ENCODE peak calls at places on chromosome 5, in four cellular contexts. U, A, T and E are unnamed samples.

GRCh38 chr5:121445511-121445910 is 406.2 kb upstream of the FTMT start:
- DNase-seq in U (no peak), T (no peak), A (no peak), E (no peak)

GRCh38 chr5:9370256-9370655 is 175.6 kb downstream of the SEMA5A start:
- DNase-seq in A (no peak), T (no peak), U (no peak), E (no peak)

GRCh38 chr5:136028782-136029742 is at the start of gene TGFBI:
- DNase-seq in U (peak), T (peak), A (peak), E (peak)

GRCh38 chr5:78805-79149 is 13.2 kb upstream of the PLEKHG4B start:
- DNase-seq in T (no peak), A (no peak), U (no peak), E (no peak)

GRCh38 chr5:115816226-115817042 is at the start of gene CDO1:
- DNase-seq in A (peak), T (no peak), U (no peak), E (no peak)

GRCh38 chr5:163104496-163104895 is 332.9 kb upstream of the CCNG1 start:
- DNase-seq in A (no peak), U (no peak), T (no peak), E (no peak)

GRCh38 chr5:67209141-67209771 is 12.7 kb upstream of the CD180 start:
- DNase-seq in U (peak), A (peak), T (peak), E (peak)

GRCh38 chr5:89060768-89061167 is 177.8 kb upstream of the MEF2C start:
- DNase-seq in A (no peak), T (no peak), U (no peak), E (no peak)

GRCh38 chr5:107964722-107965121 is 294.0 kb upstream of the EFNA5 start:
- DNase-seq in U (no peak), A (no peak), T (no peak), E (no peak)

GRCh38 chr5:6745706-6746217 is 32.5 kb downstream of the TENT4A start:
- DNase-seq in A (peak), U (no peak), T (no peak), E (peak)

GRCh38 chr5:122849746-122850145 is 4.3 kb downstream of the SNX24 start:
- DNase-seq in U (no peak), T (peak), A (peak), E (no peak)

GRCh38 chr5:45507174-45507573 is 189.0 kb downstream of the HCN1 start:
- DNase-seq in A (no peak), T (no peak), U (no peak), E (no peak)

GRCh38 chr5:67465556-67466206 is 269.1 kb upstream of the CD180 start:
- DNase-seq in A (peak), U (no peak), T (no peak), E (no peak)

GRCh38 chr5:147223951-147224791 is 10.7 kb upstream of the STK32A start:
- DNase-seq in U (no peak), T (peak), A (peak), E (no peak)

DNA sequence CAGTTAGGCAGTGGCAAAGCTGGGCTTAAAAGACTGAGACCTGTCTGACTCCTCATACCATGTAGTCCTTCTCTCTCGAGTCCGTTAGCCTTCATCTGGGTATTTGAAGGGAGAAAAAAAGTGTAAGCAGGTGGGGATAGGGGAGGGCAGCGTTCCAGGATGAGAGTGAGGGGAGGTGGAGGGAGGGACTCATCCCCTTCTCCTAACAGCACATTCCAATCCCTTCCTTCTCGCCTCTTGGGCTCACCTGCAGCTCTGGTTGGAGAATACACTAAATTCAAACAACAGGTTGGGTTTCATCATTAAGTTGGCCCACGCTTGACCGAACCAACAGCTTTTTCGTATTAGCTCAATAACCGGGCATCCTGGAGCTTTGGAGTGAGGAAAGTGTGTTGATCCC is 3.6 kb downstream of the NEURL1B start:
- DNase-seq in T (no peak), A (no peak), U (no peak), E (no peak)
- H3K27ac ChIP-seq in T (no peak), A (no peak), U (peak), E (peak)

GRCh38 chr5:15026011-15026481 is 154.5 kb upstream of the ANKH start:
- DNase-seq in T (no peak), U (no peak), A (peak), E (no peak)

GRCh38 chr5:15023846-15024245 is 152.3 kb upstream of the ANKH start:
- DNase-seq in U (no peak), A (no peak), T (no peak), E (no peak)

GRCh38 chr5:15023266-15023665 is 151.7 kb upstream of the ANKH start:
- DNase-seq in T (no peak), U (no peak), A (no peak), E (no peak)

GRCh38 chr5:15020731-15021130 is 149.2 kb upstream of the ANKH start:
- DNase-seq in A (no peak), U (no peak), T (no peak), E (no peak)

GRCh38 chr5:15021286-15022046 is 149.9 kb upstream of the ANKH start:
- DNase-seq in U (no peak), A (peak), T (no peak), E (no peak)
- H3K4me3 ChIP-seq in U (no peak), A (no peak), T (no peak), E (no peak)

DNA sequence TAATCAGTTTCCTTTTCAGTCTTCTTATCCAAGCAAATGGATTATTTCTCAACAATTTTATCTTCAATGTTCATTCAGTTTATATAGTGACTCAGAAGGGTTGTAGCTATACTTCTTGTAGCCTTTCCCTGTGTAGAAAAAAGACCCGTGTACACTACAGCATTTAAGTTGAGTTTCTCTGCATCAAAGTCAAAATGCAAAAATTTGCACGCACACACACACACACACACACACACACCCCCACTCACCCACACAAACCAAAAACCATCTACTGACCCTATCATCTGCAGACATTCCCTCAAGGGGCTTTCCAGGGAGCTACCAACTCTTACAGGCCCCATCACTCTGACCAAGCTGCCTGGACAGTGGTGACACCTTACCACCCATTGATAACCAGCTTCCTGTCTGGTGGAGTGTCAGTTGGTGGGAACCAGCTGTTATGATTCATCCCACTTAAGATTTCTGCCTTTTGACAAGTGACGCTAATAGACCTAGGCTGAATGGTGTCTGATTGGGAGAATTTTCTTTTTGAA is 12.2 kb upstream of the ELL2 start:
- DNase-seq in U (no peak), T (no peak), A (peak), E (no peak)
- H3K27ac ChIP-seq in U (no peak), T (no peak), A (no peak), E (no peak)

DNA sequence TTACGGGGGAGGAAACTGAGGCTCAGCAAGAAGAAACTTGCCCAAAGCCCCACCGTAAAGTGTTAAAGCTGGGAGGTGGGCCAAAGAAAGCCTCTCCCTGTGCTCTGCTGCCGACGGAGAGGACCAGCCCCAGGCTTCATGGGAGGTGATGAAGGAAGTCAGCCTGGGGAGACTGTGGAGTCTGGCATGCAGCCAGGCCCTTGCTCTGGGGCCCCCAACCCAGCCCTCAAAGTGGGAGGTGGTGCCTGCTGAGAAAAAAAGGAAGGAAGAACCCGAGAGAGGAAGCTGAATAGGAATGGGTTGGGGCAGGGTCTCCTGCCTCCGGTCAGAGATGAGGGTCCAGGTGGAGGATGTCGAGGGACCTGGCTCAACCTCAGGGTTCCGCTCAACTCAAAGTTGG is 3.8 kb downstream of the RNF44 start:
- DNase-seq in T (no peak), U (peak), A (no peak), E (no peak)
- H3K4me3 ChIP-seq in T (no peak), U (peak), A (no peak), E (no peak)

DNA sequence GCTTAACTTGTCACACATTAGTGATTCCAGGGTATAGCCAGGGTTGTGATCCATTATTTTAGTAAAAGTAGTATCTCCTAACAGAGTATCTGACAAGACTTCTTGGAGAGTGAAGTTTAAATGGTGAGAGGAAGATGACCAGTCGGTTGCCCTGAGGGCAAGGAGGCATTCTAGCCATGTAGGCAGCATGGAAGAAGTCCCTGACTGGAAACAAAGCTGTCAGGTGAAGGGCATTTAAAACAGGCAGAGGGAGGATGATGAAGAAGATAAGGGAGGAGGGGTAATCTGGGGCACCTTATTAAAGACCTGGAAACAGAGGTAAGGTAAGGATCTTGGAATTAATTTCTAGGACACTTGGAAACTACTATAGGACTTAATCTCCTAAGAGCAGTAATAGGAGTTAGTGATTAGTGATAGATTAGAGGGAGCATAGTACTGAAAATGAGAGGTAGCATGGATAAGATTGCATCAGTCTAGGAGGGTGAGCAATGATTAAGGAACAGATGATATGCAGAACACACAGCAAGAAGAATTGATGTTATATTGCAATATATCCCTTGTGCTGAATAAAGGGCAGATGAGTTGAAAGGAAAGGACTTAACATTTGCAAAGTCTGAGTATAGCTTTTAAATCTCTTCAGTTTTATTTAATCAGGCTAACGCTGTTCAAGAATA is 9.5 kb downstream of the KIF2A start:
- DNase-seq in T (no peak), A (peak), U (no peak), E (no peak)
- H3K27ac ChIP-seq in T (no peak), A (no peak), U (no peak), E (no peak)

DNA sequence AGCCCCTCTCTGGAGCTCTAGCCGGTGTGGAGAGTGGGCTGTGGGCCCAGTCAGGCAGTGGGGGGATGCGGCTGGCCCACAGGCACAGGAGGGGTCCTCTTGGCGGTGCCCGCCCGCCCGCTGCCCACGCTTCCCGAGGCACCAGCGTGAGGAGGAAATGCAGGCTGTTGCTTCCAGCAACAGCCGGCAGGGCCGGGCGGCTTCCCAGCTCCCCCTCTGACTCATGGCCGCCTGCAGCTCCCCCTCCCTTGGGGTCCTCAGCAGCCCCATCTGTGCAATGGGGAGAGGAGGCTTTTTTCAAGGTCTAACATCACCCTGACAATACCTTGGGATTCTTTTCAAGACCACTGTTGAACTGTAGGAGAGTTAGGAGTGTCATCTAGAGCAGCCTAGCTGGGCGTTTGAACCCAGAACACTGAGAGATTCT is 10.4 kb downstream of the CXXC5 start:
- DNase-seq in U (no peak), T (no peak), A (no peak), E (no peak)
- H3K4me3 ChIP-seq in U (no peak), T (no peak), A (no peak), E (no peak)

DNA sequence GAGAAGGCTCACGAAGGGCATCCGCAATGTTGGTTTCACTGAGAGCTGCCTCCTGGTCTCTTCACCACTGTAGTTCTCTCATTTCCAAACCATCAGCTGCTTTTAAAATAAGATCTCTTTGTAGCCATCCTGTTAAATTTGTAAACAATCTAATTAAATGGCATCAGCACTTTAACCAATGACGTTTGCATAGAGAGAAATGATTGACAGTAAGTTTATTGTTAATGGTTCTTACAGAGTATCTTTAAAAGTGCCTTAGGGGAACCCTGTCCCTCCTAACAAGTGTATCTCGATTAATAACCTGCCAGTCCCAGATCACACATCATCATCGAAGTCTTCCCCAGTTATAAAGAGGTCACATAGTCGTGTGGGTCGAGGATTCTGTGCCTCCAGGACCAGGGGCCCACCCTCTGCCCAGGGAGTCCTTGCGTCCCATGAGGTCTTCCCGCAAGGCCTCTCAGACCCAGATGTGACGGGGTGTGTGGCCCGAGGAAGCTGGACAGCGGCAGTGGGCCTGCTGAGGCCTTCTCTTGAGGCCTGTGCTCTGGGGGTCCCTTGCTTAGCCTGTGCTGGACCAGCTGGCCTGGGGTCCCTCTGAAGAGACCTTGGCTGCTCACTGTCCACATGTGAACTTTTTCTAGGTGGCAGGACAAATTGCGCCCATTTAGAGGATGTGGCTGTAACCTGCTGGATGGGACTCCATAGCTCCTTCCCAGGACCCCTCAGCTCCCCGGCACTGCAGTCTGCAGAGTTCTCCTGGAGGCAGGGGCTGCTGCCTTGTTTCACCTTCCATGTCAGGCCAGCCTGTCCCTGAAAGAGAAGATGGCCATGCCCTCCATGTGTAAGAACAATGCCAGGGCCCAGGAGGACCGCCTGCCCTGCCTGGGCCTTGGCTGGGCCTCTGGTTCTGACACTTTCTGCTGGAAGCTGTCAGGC is 16.6 kb downstream of the SQSTM1 start:
- DNase-seq in T (no peak), A (no peak), U (no peak), E (no peak)
- H3K27ac ChIP-seq in T (no peak), A (peak), U (peak), E (no peak)

GRCh38 chr5:117562647-117563046 is 988.0 kb upstream of the SEMA6A start:
- DNase-seq in A (no peak), U (no peak), T (no peak), E (no peak)
- H3K4me3 ChIP-seq in A (no peak), U (no peak), T (no peak), E (no peak)

DNA sequence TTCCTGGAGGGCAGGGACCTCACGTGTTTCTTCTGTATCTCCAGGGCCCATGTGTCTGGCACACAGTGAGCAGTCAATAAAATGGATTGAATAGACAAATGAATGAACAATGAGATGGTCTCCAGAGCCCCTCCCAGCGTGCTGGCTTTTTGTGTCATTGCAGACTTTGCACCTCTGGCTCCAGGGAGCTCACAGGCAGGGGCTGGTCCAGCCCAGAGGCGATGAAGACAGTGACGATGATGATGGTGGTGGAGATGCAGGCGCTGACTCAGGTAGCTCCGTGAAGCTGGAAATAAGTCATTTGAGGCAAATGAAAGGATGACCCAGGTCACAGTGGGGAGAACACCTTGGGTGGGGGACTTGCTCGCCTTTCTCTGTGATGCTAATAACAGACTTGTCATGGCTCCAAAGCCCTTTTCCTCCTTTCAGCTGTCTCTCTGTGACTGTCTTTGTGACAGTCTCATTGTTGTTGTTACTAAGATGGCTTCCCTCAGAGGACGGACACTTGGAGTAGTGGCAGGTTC is 30.4 kb upstream of the FABP6 start:
- DNase-seq in T (no peak), U (no peak), A (no peak), E (no peak)
- H3K27ac ChIP-seq in T (no peak), U (peak), A (no peak), E (no peak)

DNA sequence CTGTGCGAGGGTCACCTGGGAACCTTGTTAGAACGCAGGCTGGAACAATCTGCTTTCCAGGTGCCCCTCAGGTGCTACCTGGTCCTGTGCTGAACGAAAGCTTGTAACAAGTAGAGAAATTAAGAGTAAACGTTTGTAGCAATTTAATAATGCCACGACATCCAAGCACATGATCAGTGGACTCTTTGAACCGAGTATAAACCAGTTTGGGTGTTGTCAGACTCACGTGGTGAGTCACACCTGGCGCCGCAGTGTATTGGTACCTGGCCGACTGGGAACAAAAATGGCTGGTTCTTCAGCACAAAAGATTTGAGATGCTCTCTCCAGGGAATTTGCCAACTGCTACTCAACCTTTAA is 913 bp upstream of the MYO10 start:
- DNase-seq in A (no peak), T (no peak), U (no peak), E (peak)
- H3K4me3 ChIP-seq in A (peak), T (peak), U (peak), E (peak)